ENCODE peak calls at places on chromosomes 6 and 20, in ten cellular contexts. B is BJ, J is foreskin fibroblast, R is A549, V is fibroblast of mammary gland, U is endodermal cell, M is mucosa of descending colon, D is heart right ventricle, W is tibial nerve, A is B cell. H is an unnamed sample.

GRCh38 chr6:131053546-131054240 is 9.4 kb downstream of the EPB41L2 start:
- DNase-seq in B (no peak), J (no peak), R (peak), V (no peak), U (no peak), M (no peak), D (no peak), W (no peak), A (no peak), H (no peak)

GRCh38 chr20:38052870-38053269 is 19.3 kb downstream of the RPRD1B start:
- DNase-seq in B (no peak), J (no peak), R (no peak), V (no peak), U (no peak), M (no peak), D (no peak), W (no peak), A (no peak), H (no peak)

GRCh38 chr20:34982270-34983088 is 26.8 kb downstream of the MYH7B start:
- DNase-seq in B (no peak), J (no peak), R (no peak), V (no peak), U (no peak), M (peak), D (no peak), W (no peak), A (no peak), H (no peak)

GRCh38 chr6:142416179-142416578 is 114.4 kb downstream of the ADGRG6 start:
- DNase-seq in B (peak), J (peak), R (no peak), V (peak), U (no peak), M (no peak), D (no peak), W (no peak), A (no peak), H (peak)

GRCh38 chr6:48123601-48124000 is 12.6 kb upstream of the PTCHD4 start:
- DNase-seq in B (no peak), J (no peak), R (no peak), V (no peak), U (no peak), M (no peak), D (no peak), W (no peak), A (no peak), H (no peak)

GRCh38 chr6:95133578-95133977 is 443.8 kb upstream of the MANEA start:
- DNase-seq in B (no peak), J (no peak), R (peak), V (no peak), U (no peak), M (no peak), D (no peak), W (no peak), A (no peak), H (no peak)

GRCh38 chr20:841568-842546 is 8.3 kb downstream of the FAM110A start:
- DNase-seq in B (no peak), J (no peak), R (no peak), V (no peak), U (peak), M (peak), D (no peak), W (no peak), A (no peak), H (no peak)

GRCh38 chr6:110448846-110449544 is 27.4 kb downstream of the SLC22A16 start:
- DNase-seq in B (no peak), J (no peak), R (no peak), V (no peak), U (no peak), M (no peak), D (no peak), W (no peak), A (no peak), H (no peak)

GRCh38 chr6:38283734-38284362 is 355.9 kb downstream of the BTBD9 start:
- DNase-seq in B (no peak), J (peak), R (no peak), V (peak), U (no peak), M (no peak), D (no peak), W (no peak), A (no peak), H (no peak)

GRCh38 chr6:163335671-163336545 is 78.6 kb upstream of the QKI start:
- DNase-seq in B (no peak), J (no peak), R (no peak), V (no peak), U (no peak), M (no peak), D (peak), W (no peak), A (no peak), H (no peak)

GRCh38 chr6:131949909-131950766 is 1.0 kb downstream of the CCN2 start:
- DNase-seq in B (peak), J (peak), R (peak), V (peak), U (peak), M (peak), D (peak), W (peak), A (peak), H (peak)

GRCh38 chr6:16319813-16320532 is 81.6 kb downstream of the GMPR start:
- DNase-seq in B (peak), J (peak), R (peak), V (peak), U (peak), M (peak), D (peak), W (no peak), A (peak), H (peak)

GRCh38 chr20:48847498-48848205 is 19.9 kb upstream of the PREX1 start:
- DNase-seq in B (no peak), J (no peak), R (no peak), V (peak), U (no peak), M (no peak), D (no peak), W (no peak), A (no peak), H (no peak)

DNA sequence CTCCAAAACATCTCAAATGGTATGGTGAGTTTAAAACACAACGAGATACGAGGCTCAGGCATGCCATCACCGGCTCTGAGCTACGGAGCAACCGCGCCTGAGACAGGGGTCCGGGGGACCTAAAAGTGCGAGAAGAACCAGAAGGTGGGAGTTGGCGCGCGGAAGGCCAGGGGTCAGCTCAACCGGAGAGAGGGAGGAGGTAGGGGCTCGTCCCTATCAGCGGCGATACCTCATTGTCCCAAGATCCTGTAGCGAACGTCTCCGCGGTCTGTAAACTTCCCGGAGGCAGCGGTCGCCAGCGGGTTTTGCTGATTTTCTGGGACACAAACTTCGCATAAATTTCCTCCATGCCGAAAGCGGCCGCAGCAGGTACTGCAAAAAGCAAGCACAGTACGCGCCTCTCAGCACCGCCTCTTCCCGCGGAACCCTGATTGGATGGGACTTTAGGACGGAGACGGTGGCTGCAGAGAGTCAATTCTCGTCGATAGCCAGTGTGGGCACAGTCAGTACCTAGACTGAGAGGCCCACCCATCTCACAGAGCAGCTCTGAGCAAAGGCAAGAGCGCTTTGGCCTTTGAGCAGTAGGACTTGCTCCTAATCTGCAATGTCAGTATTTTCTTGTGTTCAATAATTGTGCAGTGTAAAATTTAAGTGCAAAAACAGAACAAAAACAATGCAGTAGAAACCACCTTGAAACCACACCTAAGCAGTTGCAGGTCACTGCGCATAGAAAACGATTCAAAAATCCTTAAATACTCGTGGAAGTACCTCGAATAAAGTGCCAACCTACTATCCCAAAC is at the start of gene NUP43:
- DNase-seq in B (peak), J (peak), R (peak), V (peak), U (peak), M (peak), D (peak), W (peak), A (peak), H (peak)
- TF ChIP-seq CTCF in B (peak), J (peak), R (peak), V (peak), U (peak), M (peak), D (peak), W (peak), A (peak), H (peak)

GRCh38 chr6:28923318-28924102 is at the start of gene TRIM27:
- DNase-seq in B (no peak), J (peak), R (peak), V (peak), U (peak), M (peak), D (peak), W (peak), A (peak), H (peak)
- TF ChIP-seq CTCF in B (no peak), J (no peak), R (no peak), V (no peak), U (no peak), M (no peak), D (no peak), W (peak), A (peak), H (no peak)

DNA sequence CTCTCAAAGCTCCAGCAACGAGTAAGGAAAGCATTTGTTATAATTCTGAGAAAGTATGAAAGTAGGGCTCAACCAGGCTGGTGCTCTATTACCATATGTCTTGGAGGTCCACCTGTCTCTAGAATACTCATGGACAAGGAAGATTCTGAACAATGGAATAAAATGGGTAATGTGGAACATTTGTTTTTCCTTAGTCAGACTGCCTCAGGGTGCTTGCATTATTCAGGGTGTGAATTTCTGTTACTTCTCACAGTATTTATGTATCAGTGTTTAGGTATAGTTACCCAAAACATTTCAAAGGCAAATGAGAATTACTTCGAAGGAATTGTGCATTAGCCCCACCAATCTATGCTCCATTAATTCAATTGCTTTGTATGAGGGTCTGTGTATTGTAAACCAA is 586.2 kb upstream of the CITED2 start:
- DNase-seq in B (no peak), J (no peak), R (no peak), V (no peak), U (no peak), M (no peak), D (no peak), W (no peak), A (no peak), H (no peak)
- TF ChIP-seq CTCF in B (no peak), J (no peak), R (no peak), V (no peak), U (no peak), M (no peak), D (no peak), W (no peak), A (no peak), H (no peak)

GRCh38 chr6:31730631-31731086 is 1.6 kb upstream of the DDAH2 start:
- DNase-seq in B (no peak), J (no peak), R (no peak), V (no peak), U (peak), M (no peak), D (no peak), W (no peak), A (no peak), H (no peak)

GRCh38 chr6:31727717-31728671 is 1.1 kb downstream of the DDAH2 start:
- DNase-seq in B (no peak), J (no peak), R (no peak), V (no peak), U (no peak), M (peak), D (peak), W (no peak), A (no peak), H (no peak)

GRCh38 chr6:31729515-31729978 is 448 bp upstream of the DDAH2 start:
- DNase-seq in B (peak), J (peak), R (peak), V (peak), U (peak), M (peak), D (peak), W (peak), A (peak), H (peak)

GRCh38 chr6:31729979-31730630 is 1.0 kb upstream of the DDAH2 start:
- DNase-seq in B (peak), J (peak), R (peak), V (peak), U (peak), M (peak), D (peak), W (peak), A (peak), H (peak)

GRCh38 chr6:31728767-31729514 is at the start of gene DDAH2:
- DNase-seq in B (no peak), J (no peak), R (no peak), V (no peak), U (no peak), M (peak), D (peak), W (no peak), A (no peak), H (no peak)
- TF ChIP-seq CTCF in B (peak), J (no peak), R (no peak), V (peak), U (peak), M (no peak), D (peak), W (peak), A (no peak), H (peak)

GRCh38 chr20:4295226-4295625 is 279.9 kb upstream of the RNF24 start:
- DNase-seq in B (no peak), J (no peak), R (no peak), V (no peak), U (no peak), M (no peak), D (no peak), W (no peak), A (no peak), H (no peak)

GRCh38 chr20:4289875-4290274 is 274.5 kb upstream of the RNF24 start:
- DNase-seq in B (no peak), J (no peak), R (peak), V (no peak), U (peak), M (no peak), D (no peak), W (no peak), A (no peak), H (no peak)
- TF ChIP-seq CTCF in B (no peak), J (peak), R (peak), V (peak), U (peak), M (no peak), D (no peak), W (no peak), A (no peak), H (no peak)

GRCh38 chr6:19322691-19323470 is 514.3 kb upstream of the ID4 start:
- DNase-seq in B (peak), J (no peak), R (no peak), V (no peak), U (no peak), M (no peak), D (no peak), W (no peak), A (no peak), H (no peak)
- TF ChIP-seq CTCF in B (peak), J (no peak), R (no peak), V (peak), U (no peak), M (no peak), D (no peak), W (no peak), A (no peak), H (no peak)